ENCODE peak calls at places on chromosome 3, in six cellular contexts. O is RWPE2, M is RWPE1, Y is heart right ventricle, Z is pancreas, U is A549. D is an unnamed sample.

GRCh38 chr3:150412599-150413069 is 4.5 kb downstream of the TSC22D2 start:
- DNase-seq in U (no peak), O (no peak), Y (no peak), M (no peak), Z (no peak), D (peak; percentile 13)

GRCh38 chr3:195811756-195812155 is at the start of gene MUC4:
- DNase-seq in U (no peak), O (no peak), Y (no peak), Z (no peak), M (no peak), D (no peak)

GRCh38 chr3:193470710-193471109 is 84.0 kb downstream of the ATP13A4 start:
- DNase-seq in U (no peak), Y (no peak), O (no peak), M (no peak), Z (no peak), D (no peak)

GRCh38 chr3:103271575-103271974 is 836.8 kb downstream of the ZPLD1 start:
- DNase-seq in M (no peak), O (no peak), Z (no peak), U (no peak), Y (no peak), D (no peak)

GRCh38 chr3:169604568-169604967 is 58.9 kb downstream of the MECOM start:
- DNase-seq in Z (no peak), M (no peak), O (no peak), Y (no peak), U (no peak), D (peak; percentile 17)

GRCh38 chr3:23994247-23994574 is 49.1 kb downstream of the NR1D2 start:
- DNase-seq in O (no peak), U (no peak), Y (no peak), Z (no peak), M (no peak), D (no peak)

GRCh38 chr3:36891651-36892268 is 53.1 kb downstream of the TRANK1 start:
- DNase-seq in M (no peak), Z (no peak), U (no peak), O (no peak), Y (peak; percentile 53), D (no peak)

GRCh38 chr3:27507515-27508266 is 23.5 kb upstream of the SLC4A7 start:
- DNase-seq in U (no peak), Z (no peak), O (no peak), Y (no peak), M (peak; percentile 38), D (peak; percentile 30)

GRCh38 chr3:182259579-182259978 is 533.7 kb upstream of the ATP11B start:
- DNase-seq in Y (peak; percentile 10), Z (no peak), M (no peak), U (no peak), O (no peak), D (peak; percentile 62)

GRCh38 chr3:59773970-59774369 is 724.1 kb upstream of the CFAP20DC start:
- DNase-seq in U (no peak), Y (no peak), M (no peak), Z (no peak), O (no peak), D (no peak)

GRCh38 chr3:189338366-189338765 is 166.6 kb downstream of the TPRG1 start:
- DNase-seq in Y (no peak), Z (no peak), U (no peak), O (no peak), M (no peak), D (no peak)

GRCh38 chr3:175916151-175916946 is 1057.2 kb downstream of the NAALADL2 start:
- DNase-seq in M (no peak), Y (no peak), O (no peak), U (no peak), Z (no peak), D (no peak)

GRCh38 chr3:57910988-57911387 is 97.2 kb upstream of the FLNB start:
- DNase-seq in O (no peak), M (no peak), Z (no peak), U (peak; percentile 5), Y (no peak), D (peak; percentile 47)

GRCh38 chr3:181288145-181288544 is 298.6 kb upstream of the DNAJC19 start:
- DNase-seq in Y (no peak), U (no peak), O (no peak), M (no peak), Z (no peak), D (no peak)

GRCh38 chr3:79497447-79498111 is 270.2 kb downstream of the ROBO1 start:
- DNase-seq in Y (no peak), M (peak; percentile 14), O (no peak), U (no peak), Z (no peak), D (no peak)

GRCh38 chr3:28348286-28348636 is 260 bp upstream of the ZCWPW2 start:
- DNase-seq in O (no peak), Y (no peak), M (no peak), Z (no peak), U (no peak), D (no peak)

GRCh38 chr3:151290673-151291072 is 12.3 kb upstream of the P2RY14 start:
- DNase-seq in Z (no peak), Y (no peak), M (peak; percentile 46), U (no peak), O (no peak), D (peak; percentile 25)

GRCh38 chr3:27976933-27977332 is 254.8 kb upstream of the EOMES start:
- DNase-seq in Z (no peak), O (no peak), Y (no peak), M (peak; percentile 8), U (no peak), D (peak; percentile 7)

GRCh38 chr3:64803469-64803868 is 115.7 kb upstream of the ADAMTS9 start:
- DNase-seq in Z (no peak), O (no peak), Y (no peak), U (no peak), M (no peak), D (no peak)
- TF ChIP-seq CTCF in Z (no peak), O (no peak), Y (no peak), U (no peak), M (no peak), D (no peak)

DNA sequence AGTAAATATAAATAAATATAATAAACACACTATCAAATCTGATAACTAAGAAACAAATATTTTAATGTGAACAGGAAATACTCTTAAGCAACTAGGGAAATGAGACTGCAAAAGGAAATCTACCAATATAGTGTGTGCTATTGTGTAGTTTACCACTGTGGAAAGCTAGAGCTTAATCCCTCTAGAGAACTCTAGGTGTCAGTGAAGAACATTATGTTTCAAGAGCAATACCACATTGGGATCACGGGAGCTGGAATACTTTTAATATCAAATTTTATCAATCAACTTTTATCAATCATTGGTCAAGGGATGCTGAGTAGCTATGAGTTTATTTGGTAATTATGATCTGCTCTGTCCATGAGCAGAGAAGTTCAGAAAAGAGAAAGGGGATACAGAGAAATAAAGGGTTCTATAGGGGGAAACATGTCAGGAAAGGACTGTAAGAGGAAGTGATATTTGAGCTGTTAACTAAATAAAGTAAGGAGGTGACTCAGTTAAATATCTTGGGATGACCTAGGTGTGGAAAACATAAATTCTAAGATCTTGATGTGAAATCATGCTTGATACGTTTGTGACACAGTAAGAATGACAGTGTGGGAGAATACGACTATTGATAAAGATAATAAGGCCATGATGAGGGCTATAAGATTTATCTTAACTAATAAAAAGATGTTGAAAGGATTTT is 762.2 kb upstream of the ALCAM start:
- DNase-seq in U (no peak), Y (no peak), M (peak; percentile 16), O (no peak), Z (no peak), D (no peak)
- TF ChIP-seq CTCF in U (no peak), Y (no peak), M (no peak), O (peak; percentile 60), Z (no peak), D (no peak)

DNA sequence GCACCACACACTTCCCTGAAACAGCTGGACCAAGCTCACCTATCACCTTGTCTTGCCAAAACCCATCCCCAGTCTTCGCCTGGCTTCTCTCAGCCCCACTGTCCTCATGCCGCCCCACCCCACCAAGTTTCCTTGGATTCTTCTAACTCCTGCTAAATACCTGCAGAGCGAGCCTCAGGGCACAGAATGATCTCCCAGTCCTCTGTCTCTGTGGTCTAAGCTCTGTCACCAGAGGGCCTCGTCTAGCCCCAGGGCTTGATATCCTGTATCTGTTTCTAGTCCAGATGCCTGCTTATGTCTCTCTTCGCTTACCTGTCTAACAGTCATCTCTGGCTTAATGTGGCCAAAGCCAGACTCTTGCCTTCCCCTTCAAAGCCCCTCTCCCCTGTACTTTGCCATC is 9.7 kb downstream of the CCDC12 start:
- DNase-seq in U (no peak), O (no peak), M (no peak), Y (no peak), Z (no peak), D (no peak)
- TF ChIP-seq CTCF in U (no peak), O (no peak), M (no peak), Y (no peak), Z (no peak), D (no peak)

DNA sequence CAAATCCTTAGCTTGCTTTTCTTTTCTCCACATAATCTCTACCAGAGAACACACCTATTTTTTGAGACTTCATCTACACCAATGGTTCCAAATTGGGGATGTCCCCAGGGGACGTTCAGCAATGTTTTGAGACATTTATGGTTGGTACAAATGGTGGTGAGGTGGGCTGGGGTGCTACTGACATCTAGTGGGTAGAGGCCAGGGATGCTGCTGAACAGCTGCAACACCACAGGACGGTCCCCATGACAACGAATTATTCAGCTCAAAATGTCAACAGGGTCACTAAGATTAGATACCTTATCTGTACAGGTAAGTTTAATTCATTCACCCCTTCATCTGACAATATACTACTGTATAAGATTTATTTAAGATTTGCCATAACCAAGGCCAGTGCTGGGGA is 14.4 kb downstream of the GK5 start:
- DNase-seq in Z (no peak), Y (no peak), U (no peak), M (no peak), O (no peak), D (no peak)
- TF ChIP-seq CTCF in Z (no peak), Y (peak; percentile 26), U (no peak), M (no peak), O (no peak), D (no peak)

GRCh38 chr3:155428558-155428957 is 135.1 kb upstream of the STRIT1 start:
- DNase-seq in M (no peak), Y (no peak), U (no peak), Z (no peak), O (no peak), D (no peak)
- TF ChIP-seq CTCF in M (no peak), Y (no peak), U (no peak), Z (no peak), O (no peak), D (no peak)

GRCh38 chr3:14124615-14125192 is at the start of the genes CHCHD4 and TMEM43:
- DNase-seq in O (peak; percentile 98), Z (peak; percentile 99), M (peak; percentile 98), Y (peak; percentile 99), U (peak; percentile 100), D (peak; percentile 95)

GRCh38 chr3:14127106-14127505 is 2.3 kb downstream of the TMEM43 start:
- DNase-seq in U (no peak), M (no peak), Y (no peak), O (no peak), Z (no peak), D (no peak)

GRCh38 chr3:14124223-14124614 is 451 bp downstream of the CHCHD4 start:
- DNase-seq in Y (peak; percentile 65), O (no peak), M (peak; percentile 46), Z (no peak), U (peak; percentile 57), D (peak; percentile 27)

GRCh38 chr3:14126017-14126902 is 1.4 kb downstream of the TMEM43 start:
- DNase-seq in U (no peak), Z (no peak), O (no peak), M (no peak), Y (no peak), D (no peak)

GRCh38 chr3:14125193-14126016 is 553 bp downstream of the TMEM43 start:
- DNase-seq in Z (peak; percentile 65), Y (peak; percentile 58), O (no peak), U (peak; percentile 68), M (peak; percentile 82), D (peak; percentile 73)
- TF ChIP-seq CTCF in Z (no peak), Y (no peak), O (peak; percentile 33), U (no peak), M (no peak), D (no peak)